ENCODE peak calls at places on chromosomes 12 and 14, in four cellular contexts. W is PC-3, K is bronchial epithelial cell, X is upper lobe of left lung. L is an unnamed sample.

GRCh38 chr14:90454041-90455000 is 57.5 kb downstream of the CALM1 start:
- DNase-seq in W (peak), K (peak), X (peak), L (no peak)

GRCh38 chr12:128056299-128056885 is 210.6 kb upstream of the TMEM132C start:
- DNase-seq in W (no peak), K (no peak), X (no peak), L (no peak)

GRCh38 chr12:95460901-95461300 is 13.1 kb upstream of the METAP2 start:
- DNase-seq in W (no peak), K (no peak), X (no peak), L (no peak)

GRCh38 chr12:8145754-8146415 is 10.9 kb upstream of the ZNF705A start:
- DNase-seq in W (no peak), K (no peak), X (peak), L (no peak)

GRCh38 chr14:56657604-56658003 is 78.0 kb downstream of the TMEM260 start:
- DNase-seq in W (no peak), K (no peak), X (no peak), L (no peak)

GRCh38 chr14:20116748-20117147 is 6.2 kb downstream of the OR4K17 start:
- DNase-seq in W (no peak), K (no peak), X (no peak), L (no peak)

GRCh38 chr12:14664434-14665023 is 31.9 kb downstream of the GUCY2C start:
- DNase-seq in W (peak), K (peak), X (no peak), L (no peak)

GRCh38 chr12:13130981-13131380 is 27.5 kb upstream of the GSG1 start:
- DNase-seq in W (no peak), K (no peak), X (no peak), L (no peak)

GRCh38 chr12:50257226-50258166 is 25.8 kb downstream of the LIMA1 start:
- DNase-seq in W (peak), K (peak), X (no peak), L (no peak)

DNA sequence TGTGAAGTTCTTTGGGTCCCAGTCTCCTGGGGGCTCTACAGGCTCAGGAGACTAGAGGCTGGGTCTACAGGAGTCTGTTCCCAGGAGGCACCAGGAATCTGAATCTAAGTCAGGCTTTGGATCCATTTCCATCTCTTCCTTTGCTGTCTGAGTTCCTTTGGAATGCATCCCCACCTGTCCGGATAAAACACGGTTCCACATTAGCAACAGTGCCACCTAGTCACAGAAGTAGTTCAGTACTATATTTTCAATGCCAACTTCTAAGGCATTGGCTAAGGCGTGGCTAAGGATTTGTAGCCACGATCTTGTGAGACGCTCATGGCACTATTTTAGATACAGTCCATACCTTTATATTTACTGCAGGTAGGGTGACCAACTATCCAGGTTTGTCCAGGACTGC is 15.1 kb downstream of the ZC2HC1C start:
- DNase-seq in W (peak), K (peak), X (no peak), L (no peak)
- TF ChIP-seq CTCF in W (peak), K (peak), X (no peak), L (no peak)

DNA sequence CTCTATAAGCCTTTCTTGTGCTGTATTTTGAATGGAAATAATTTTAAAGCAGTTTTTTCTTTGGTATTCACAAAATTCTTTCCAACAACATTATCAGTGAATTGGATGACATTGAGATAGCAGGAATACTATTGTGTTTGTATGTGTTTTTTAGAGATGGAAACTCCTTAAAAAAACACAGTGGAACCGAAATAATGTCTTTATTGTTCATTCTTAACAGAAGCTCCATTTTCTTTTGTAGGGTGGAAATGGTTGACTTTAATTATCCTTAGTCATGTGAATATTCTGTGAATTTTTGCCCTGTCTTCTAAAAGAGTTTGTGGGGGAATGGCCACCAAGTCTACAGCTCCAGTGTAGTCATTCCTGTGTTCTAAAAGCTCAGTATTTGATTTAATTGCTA is 45.9 kb downstream of the NPAS3 start:
- DNase-seq in W (no peak), K (no peak), X (no peak), L (no peak)
- TF ChIP-seq CTCF in W (no peak), K (no peak), X (no peak), L (no peak)

DNA sequence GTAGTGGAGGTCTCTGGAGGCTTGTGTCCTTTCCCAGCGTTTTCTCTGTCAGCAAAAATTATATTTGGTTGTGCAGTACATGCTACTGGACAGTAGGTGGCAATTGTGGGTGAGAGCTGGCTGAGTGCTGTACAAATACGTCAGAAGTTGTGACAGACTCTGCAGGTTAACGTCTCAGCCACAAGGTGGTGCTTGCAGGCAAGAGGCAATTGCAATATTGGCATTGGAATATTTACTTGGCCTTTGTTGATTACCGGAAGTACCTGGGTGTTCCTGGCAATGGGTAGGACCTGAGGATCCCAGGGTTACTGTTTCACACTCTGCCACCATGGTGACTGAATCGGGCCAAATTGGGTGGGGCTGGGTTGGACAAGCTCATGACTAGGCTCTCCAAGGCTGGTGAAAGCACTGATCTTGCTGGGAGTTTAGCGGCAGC is 333.9 kb upstream of the LMO3 start:
- DNase-seq in W (peak), K (peak), X (no peak), L (no peak)
- TF ChIP-seq CTCF in W (peak), K (peak), X (peak), L (no peak)

GRCh38 chr12:1633459-1633858 is 4.4 kb downstream of the WNT5B start:
- DNase-seq in W (no peak), K (no peak), X (no peak), L (no peak)

GRCh38 chr12:1635656-1636055 is 6.6 kb downstream of the WNT5B start:
- DNase-seq in W (no peak), K (no peak), X (no peak), L (no peak)

GRCh38 chr12:1634149-1634548 is 5.1 kb downstream of the WNT5B start:
- DNase-seq in W (no peak), K (no peak), X (no peak), L (no peak)

GRCh38 chr12:1632702-1633101 is 3.7 kb downstream of the WNT5B start:
- DNase-seq in W (no peak), K (no peak), X (no peak), L (no peak)

DNA sequence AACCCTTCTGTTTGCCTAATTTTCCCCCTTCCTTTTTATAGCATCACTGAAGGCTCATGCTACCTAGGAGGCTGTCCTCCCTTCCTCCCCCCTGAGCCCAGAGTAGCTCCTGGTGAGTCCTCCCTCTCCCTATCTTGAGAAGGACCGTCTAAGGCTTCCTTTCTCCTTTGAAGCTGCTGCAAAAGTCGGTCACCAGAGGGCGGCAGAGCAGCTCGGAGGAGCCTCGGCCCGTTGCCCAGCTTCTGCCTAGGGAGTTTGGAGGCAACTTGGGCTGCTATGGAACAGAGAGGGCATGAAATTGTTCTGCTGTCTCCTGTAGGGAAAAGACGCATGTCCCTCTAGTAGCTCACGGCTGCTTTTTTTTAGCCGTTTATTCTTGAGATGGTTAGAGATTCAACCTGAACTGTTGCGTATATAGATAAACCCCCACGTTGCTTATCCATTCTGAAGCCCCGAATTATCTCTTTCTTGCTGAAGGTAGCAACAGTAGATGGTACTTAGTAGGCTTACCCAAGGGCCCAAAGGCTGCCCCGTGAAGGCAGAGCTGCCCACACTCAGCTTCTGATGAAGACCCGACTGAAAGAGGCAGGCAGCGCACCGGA is 5.7 kb downstream of the WNT5B start:
- DNase-seq in W (peak), K (peak), X (peak), L (peak)
- TF ChIP-seq CTCF in W (peak), K (peak), X (peak), L (no peak)

DNA sequence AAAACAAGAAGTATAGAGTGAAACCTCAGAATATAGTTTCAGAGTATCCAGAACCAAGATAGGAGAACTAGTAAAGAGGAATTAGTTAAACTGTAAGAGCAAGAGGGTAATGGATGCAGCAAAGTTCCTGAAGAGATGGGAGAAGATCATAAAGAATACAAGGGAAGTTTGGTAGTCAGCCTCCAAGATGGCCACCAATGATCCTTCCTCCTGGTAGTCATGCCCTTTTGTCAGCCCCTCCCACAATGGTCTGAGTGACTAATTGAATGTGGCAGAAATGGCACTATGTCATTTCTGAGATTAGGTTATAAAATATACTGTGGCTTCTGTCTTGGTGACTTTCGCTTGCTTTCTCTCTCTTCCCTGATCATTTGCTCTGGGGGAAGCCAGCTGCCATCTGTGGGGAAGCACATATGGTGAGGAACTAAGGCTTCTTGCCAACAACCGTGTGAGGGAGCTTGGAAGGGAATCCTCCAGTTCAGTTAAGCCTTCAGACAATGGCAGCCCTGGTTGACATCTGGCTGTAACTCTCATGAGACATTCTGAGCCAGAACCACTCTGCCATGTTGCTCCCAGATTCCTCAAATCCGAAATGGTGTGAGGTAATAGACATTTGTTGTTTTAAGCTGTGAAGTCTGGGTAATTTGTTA is 55.3 kb upstream of the AMN1 start:
- DNase-seq in W (no peak), K (no peak), X (no peak), L (no peak)
- TF ChIP-seq CTCF in W (no peak), K (no peak), X (no peak), L (no peak)

DNA sequence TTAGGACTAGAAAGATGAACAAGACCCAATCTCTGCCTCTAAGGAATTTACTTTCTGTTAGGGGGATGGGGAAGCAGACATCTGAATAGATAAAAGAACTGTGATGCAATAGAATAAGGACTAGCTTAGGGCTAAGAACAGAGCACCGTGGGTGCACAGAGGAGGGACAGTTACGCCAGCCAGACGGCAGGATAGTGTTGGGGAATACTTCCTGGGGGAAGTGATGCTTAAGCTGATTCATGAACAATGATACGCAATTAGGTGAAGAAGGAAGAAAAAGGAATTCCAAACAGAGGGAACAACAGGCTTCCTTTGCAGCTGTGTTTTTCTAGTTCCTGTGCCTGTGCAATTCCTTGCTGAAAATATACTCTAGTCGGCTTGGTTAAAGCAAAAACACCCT is 501.1 kb downstream of the APAF1 start:
- DNase-seq in W (no peak), K (no peak), X (no peak), L (no peak)
- TF ChIP-seq CTCF in W (no peak), K (no peak), X (no peak), L (no peak)

GRCh38 chr14:89288114-89288513 is 128.9 kb downstream of the FOXN3 start:
- DNase-seq in W (no peak), K (no peak), X (no peak), L (no peak)

GRCh38 chr14:89283327-89284060 is 133.5 kb downstream of the FOXN3 start:
- DNase-seq in W (no peak), K (no peak), X (no peak), L (no peak)

GRCh38 chr14:89280612-89281011 is 136.4 kb downstream of the FOXN3 start:
- DNase-seq in W (no peak), K (no peak), X (no peak), L (no peak)

GRCh38 chr14:89282191-89282590 is 134.8 kb downstream of the FOXN3 start:
- DNase-seq in W (no peak), K (no peak), X (no peak), L (no peak)

DNA sequence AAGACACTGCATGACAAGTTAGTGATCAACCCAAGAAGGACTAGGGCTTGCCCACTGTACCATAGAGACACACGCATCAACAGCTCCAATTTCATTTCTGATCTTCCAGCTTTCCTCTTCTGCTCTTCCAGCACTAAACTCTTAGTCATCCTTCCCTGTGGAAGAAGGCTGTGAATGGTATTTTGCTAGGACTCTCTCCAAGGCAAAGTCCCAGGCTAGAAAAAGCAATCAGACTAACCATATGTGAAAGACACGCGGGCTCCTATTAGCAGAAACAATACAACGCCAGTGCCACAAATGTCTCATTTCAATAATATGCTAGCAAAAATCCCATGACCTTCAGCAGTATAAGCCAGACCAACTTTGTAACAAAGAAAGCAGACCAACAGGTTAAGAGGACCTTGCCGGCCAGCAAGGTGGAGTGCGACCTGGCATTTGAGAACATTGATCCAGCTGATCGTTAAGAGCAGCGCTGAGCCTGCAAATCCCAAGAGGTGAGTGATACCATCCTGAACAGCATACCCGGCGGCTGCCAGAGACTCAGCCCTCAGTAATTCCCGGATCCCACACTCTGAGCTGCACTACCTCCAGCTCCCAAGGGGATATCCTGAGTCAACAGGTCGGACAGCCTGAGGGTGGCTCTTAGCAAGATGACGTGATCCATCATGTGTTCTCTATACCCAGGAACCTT is 132.5 kb downstream of the FOXN3 start:
- DNase-seq in W (no peak), K (no peak), X (no peak), L (no peak)
- TF ChIP-seq CTCF in W (no peak), K (no peak), X (no peak), L (no peak)

GRCh38 chr14:102043251-102044025 is 43.4 kb downstream of the HSP90AA1 start:
- DNase-seq in W (peak), K (no peak), X (no peak), L (no peak)
- TF ChIP-seq CTCF in W (no peak), K (no peak), X (no peak), L (no peak)

DNA sequence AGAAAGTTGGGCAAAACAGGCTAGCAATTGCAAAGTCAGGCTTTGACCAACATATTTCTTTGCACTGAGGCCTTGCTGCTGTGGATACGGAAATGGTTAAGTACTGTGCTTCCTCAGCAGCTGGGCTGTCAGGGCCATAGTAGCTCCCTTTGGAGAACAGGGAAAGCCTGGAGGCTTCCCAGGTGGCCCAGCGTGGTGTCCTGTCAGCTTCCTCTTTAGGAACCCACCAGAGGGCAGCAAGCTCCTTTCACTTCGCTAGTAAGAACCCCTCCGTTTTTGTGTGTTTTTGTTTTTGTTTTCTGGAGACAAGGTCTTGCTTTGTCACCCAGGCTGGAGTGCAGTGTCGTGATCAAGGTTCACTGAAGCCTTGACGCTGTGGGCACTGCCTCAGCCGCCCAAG is 1.7 kb upstream of the CFAP251 start:
- DNase-seq in W (peak), K (no peak), X (no peak), L (no peak)
- TF ChIP-seq CTCF in W (peak), K (peak), X (no peak), L (no peak)

DNA sequence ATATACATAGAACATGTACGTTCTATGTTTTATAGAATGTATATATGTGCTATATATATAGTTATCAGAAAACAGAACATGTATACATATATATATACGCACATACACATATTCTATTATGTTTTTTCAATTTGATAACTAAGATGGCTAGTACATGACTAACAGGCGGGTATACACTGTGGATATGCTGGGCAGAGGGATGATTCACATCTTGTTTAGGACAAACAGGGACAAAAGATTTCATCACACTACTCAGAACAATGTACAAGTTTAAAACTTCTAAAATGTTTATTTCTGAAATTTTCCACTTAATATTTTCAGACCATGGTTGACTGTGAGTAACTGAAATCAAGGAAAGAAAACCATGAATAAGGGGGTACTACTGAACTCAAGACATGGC is 17.4 kb downstream of the TIMELESS start:
- DNase-seq in W (no peak), K (peak), X (no peak), L (no peak)
- TF ChIP-seq CTCF in W (no peak), K (no peak), X (no peak), L (no peak)